ENCODE peak calls at places on chromosomes 4 and X, in ten cellular contexts. Z is bronchial epithelial cell, U is MM.1S, Y is heart left ventricle, S is IMR-90, C is lung, M is GM23338, Q is psoas muscle, E is kidney epithelial cell, D is upper lobe of right lung. J is an unnamed sample.

GRCh38 chr4:150310159-150310895 is 232.1 kb downstream of the DCLK2 start:
- DNase-seq in Z (no peak), C (no peak), E (peak), S (peak), Q (no peak), M (no peak), U (no peak), Y (no peak), D (no peak), J (no peak)

GRCh38 chr4:86032476-86033022 is 327.3 kb downstream of the MAPK10 start:
- DNase-seq in Z (peak), S (peak), C (no peak), D (no peak), M (no peak), Q (peak), E (no peak), U (no peak), Y (peak), J (no peak)

GRCh38 chrX:20149326-20149725 is 7.7 kb upstream of the EIF1AX start:
- DNase-seq in Y (no peak), Q (no peak), C (no peak), D (no peak), S (no peak), Z (no peak), M (no peak), E (no peak), U (no peak), J (no peak)

GRCh38 chr4:27006646-27007045 is 146.0 kb downstream of the STIM2 start:
- DNase-seq in C (no peak), D (no peak), Y (no peak), Q (no peak), S (no peak), E (no peak), U (no peak), M (no peak), Z (no peak), J (no peak)

GRCh38 chr4:120000591-120001296 is 65.9 kb downstream of the MAD2L1 start:
- DNase-seq in S (no peak), Z (no peak), C (no peak), E (no peak), D (no peak), Y (no peak), M (no peak), Q (no peak), U (no peak), J (no peak)

GRCh38 chr4:19844436-19844835 is 407.3 kb upstream of the SLIT2 start:
- DNase-seq in S (peak), Q (no peak), Z (no peak), E (no peak), U (no peak), C (no peak), Y (no peak), M (no peak), D (no peak), J (no peak)

GRCh38 chr4:34939073-34939472 is 1305.2 kb downstream of the ARAP2 start:
- DNase-seq in C (no peak), Q (no peak), E (no peak), S (no peak), Z (no peak), D (no peak), M (no peak), U (no peak), Y (no peak), J (no peak)

GRCh38 chr4:185534534-185534849 is 815 bp downstream of the PDLIM3 start:
- DNase-seq in Q (no peak), D (no peak), U (no peak), C (no peak), S (no peak), Y (no peak), Z (no peak), E (no peak), M (no peak), J (no peak)

GRCh38 chr4:76035146-76035545 is 724 bp downstream of the CXCL11 start:
- DNase-seq in D (no peak), U (no peak), C (no peak), E (no peak), Z (no peak), M (no peak), Y (no peak), S (no peak), Q (no peak), J (no peak)

GRCh38 chr4:7070729-7071511 is 3.1 kb upstream of the GRPEL1 start:
- DNase-seq in Z (peak), E (no peak), D (peak), M (peak), Y (peak), Q (peak), U (peak), C (peak), S (peak), J (peak)

GRCh38 chrX:53223955-53224859 is 800 bp downstream of the KDM5C start:
- DNase-seq in U (no peak), Y (no peak), S (peak), C (no peak), D (no peak), M (peak), Z (peak), E (peak), Q (peak), J (peak)

GRCh38 chr4:124997907-124998306 is 285.4 kb upstream of the ANKRD50 start:
- DNase-seq in Z (no peak), C (no peak), E (no peak), S (no peak), M (no peak), Y (no peak), D (no peak), Q (no peak), U (no peak), J (no peak)

GRCh38 chr4:113446019-113446418 is 315.5 kb downstream of the CAMK2D start:
- DNase-seq in M (no peak), Q (no peak), D (no peak), Y (no peak), C (no peak), E (no peak), S (peak), Z (peak), U (no peak), J (no peak)

GRCh38 chr4:131635191-131635590 is 1513.9 kb upstream of the PCDH10 start:
- DNase-seq in E (no peak), D (no peak), Q (no peak), Z (no peak), M (no peak), S (no peak), Y (no peak), C (no peak), U (no peak), J (no peak)

GRCh38 chrX:119757979-119758681 is at the start of gene SOWAHD:
- DNase-seq in D (peak), S (no peak), Y (no peak), U (peak), C (no peak), E (no peak), Q (peak), Z (peak), M (peak), J (peak)

GRCh38 chr4:67122029-67122428 is 423.3 kb downstream of the CENPC start:
- DNase-seq in C (no peak), E (no peak), Q (no peak), S (no peak), D (no peak), M (peak), U (peak), Y (no peak), Z (peak), J (no peak)

GRCh38 chr4:158826882-158827281 is 58.1 kb downstream of the FNIP2 start:
- DNase-seq in D (no peak), Q (no peak), U (no peak), Z (peak), E (peak), Y (no peak), S (no peak), C (peak), M (no peak), J (no peak)

GRCh38 chr4:176753049-176753448 is 39.7 kb downstream of the VEGFC start:
- DNase-seq in E (no peak), S (peak), U (no peak), Q (no peak), D (no peak), M (no peak), Z (peak), C (no peak), Y (no peak), J (no peak)

GRCh38 chrX:48496660-48497059 is 12.1 kb upstream of the PORCN start:
- DNase-seq in S (peak), D (no peak), Y (no peak), M (no peak), C (no peak), Z (no peak), E (no peak), U (no peak), Q (no peak), J (no peak)

GRCh38 chr4:117134386-117134785 is 49.0 kb upstream of the TRAM1L1 start:
- DNase-seq in Z (peak), D (no peak), E (peak), M (peak), S (peak), U (peak), Y (no peak), Q (no peak), C (no peak), J (peak)

GRCh38 chr4:121736735-121737351 is 28.1 kb downstream of the SMIM43 start:
- DNase-seq in M (peak), C (peak), Y (no peak), S (peak), D (no peak), E (no peak), Z (peak), U (peak), Q (no peak), J (peak)

GRCh38 chrX:110087485-110088356 is 84.8 kb downstream of the TMEM164 start:
- DNase-seq in E (peak), S (peak), U (no peak), C (no peak), Z (peak), Q (peak), Y (no peak), M (no peak), D (no peak), J (no peak)

GRCh38 chr4:148962539-148963290 is 520.5 kb upstream of the NR3C2 start:
- DNase-seq in D (no peak), M (no peak), S (peak), Q (no peak), Z (peak), C (no peak), U (no peak), E (no peak), Y (no peak), J (no peak)

GRCh38 chr4:62053974-62054373 is 853.8 kb downstream of the ADGRL3 start:
- DNase-seq in Z (no peak), U (no peak), S (no peak), E (no peak), Y (no peak), Q (no peak), C (no peak), D (no peak), M (no peak), J (no peak)

GRCh38 chr4:2732526-2732925 is 23.6 kb downstream of the TNIP2 start:
- DNase-seq in Y (no peak), U (no peak), Z (no peak), D (peak), C (no peak), E (no peak), M (no peak), S (no peak), Q (no peak), J (no peak)

GRCh38 chrX:108186811-108187210 is 95.2 kb downstream of the ATG4A start:
- DNase-seq in Q (no peak), M (no peak), Y (no peak), Z (peak), C (no peak), S (peak), D (no peak), U (no peak), E (peak), J (no peak)

GRCh38 chrX:147912093-147912801 is 528 bp downstream of the FMR1 start:
- DNase-seq in S (peak), M (peak), Q (peak), U (peak), Y (peak), E (no peak), C (peak), D (peak), Z (peak), J (peak)

GRCh38 chrX:130401415-130402210 is at the start of gene RBMX2:
- DNase-seq in C (peak), M (peak), U (peak), S (peak), D (peak), Z (peak), Y (peak), E (peak), Q (peak), J (peak)

GRCh38 chr4:188201851-188202250 is 62.6 kb downstream of the TRIML1 start:
- DNase-seq in Y (no peak), Z (no peak), M (no peak), S (peak), E (no peak), C (no peak), U (no peak), Q (no peak), D (no peak), J (no peak)

GRCh38 chrX:110145305-110145704 is 142.4 kb downstream of the TMEM164 start:
- DNase-seq in Z (no peak), Q (no peak), E (no peak), D (no peak), U (peak), M (no peak), C (no peak), S (no peak), Y (no peak), J (no peak)

GRCh38 chr4:3342182-3342854 is 49.5 kb downstream of the RGS12 start:
- DNase-seq in M (no peak), S (peak), D (no peak), Y (no peak), E (peak), Q (no peak), C (no peak), U (no peak), Z (peak), J (no peak)

GRCh38 chrX:45472968-45473367 is 272.3 kb upstream of the DIPK2B start:
- DNase-seq in S (peak), Q (no peak), M (no peak), Y (no peak), Z (peak), C (no peak), E (no peak), D (no peak), U (no peak), J (no peak)

GRCh38 chr4:123994917-123995316 is 598.3 kb downstream of the SPRY1 start:
- DNase-seq in M (peak), E (no peak), Y (no peak), D (no peak), Q (no peak), U (no peak), C (no peak), S (no peak), Z (no peak), J (no peak)
- TF ChIP-seq CTCF in M (peak), E (no peak), Y (no peak), D (no peak), Q (peak), U (peak), C (no peak), S (no peak), Z (peak), J (no peak)

DNA sequence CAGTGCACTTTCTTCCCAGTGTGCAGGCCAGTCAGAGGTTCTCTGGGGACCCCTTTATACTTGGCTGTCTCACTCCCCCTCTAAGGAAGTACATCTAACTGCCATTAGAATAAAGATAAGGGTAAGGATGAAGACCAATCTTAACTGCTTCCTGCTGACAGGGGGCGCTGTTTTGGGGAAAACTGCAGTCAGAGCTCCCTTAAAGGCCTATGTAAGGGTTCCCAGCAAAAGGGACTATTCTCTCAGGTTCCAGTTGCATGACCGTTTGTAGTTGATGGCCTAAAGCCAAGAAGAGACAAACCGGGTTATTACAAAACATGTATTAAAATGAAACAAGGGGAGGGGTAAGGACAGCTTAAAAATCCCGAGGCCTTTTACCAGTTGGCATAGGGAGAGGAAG is 115.6 kb upstream of the SPIN4 start:
- DNase-seq in U (no peak), C (no peak), E (no peak), Q (no peak), D (no peak), Y (no peak), S (no peak), Z (no peak), M (peak), J (no peak)
- TF ChIP-seq CTCF in U (no peak), C (no peak), E (no peak), Q (no peak), D (no peak), Y (no peak), S (no peak), Z (no peak), M (peak), J (no peak)

GRCh38 chr4:74794341-74794801 is at the start of gene BTC:
- DNase-seq in Y (no peak), C (peak), S (no peak), Z (peak), E (no peak), D (peak), Q (peak), U (peak), M (peak), J (peak)
- TF ChIP-seq CTCF in Y (peak), C (no peak), S (peak), Z (peak), E (peak), D (peak), Q (no peak), U (peak), M (peak), J (no peak)

GRCh38 chr4:118738999-118739690 is 54.0 kb downstream of the METTL14 start:
- DNase-seq in Q (no peak), C (no peak), U (no peak), Y (no peak), Z (no peak), E (no peak), M (no peak), D (no peak), S (no peak), J (no peak)

GRCh38 chr4:118741456-118741855 is 56.3 kb downstream of the METTL14 start:
- DNase-seq in M (no peak), D (no peak), U (no peak), S (peak), Q (no peak), C (no peak), Y (no peak), E (no peak), Z (no peak), J (no peak)

GRCh38 chr4:118738090-118738489 is 52.9 kb downstream of the METTL14 start:
- DNase-seq in E (no peak), Q (no peak), C (no peak), Z (no peak), D (no peak), S (no peak), M (no peak), U (no peak), Y (no peak), J (no peak)

GRCh38 chr4:118742050-118742449 is 56.9 kb downstream of the METTL14 start:
- DNase-seq in C (no peak), Q (no peak), Z (no peak), S (no peak), M (no peak), E (no peak), Y (no peak), U (no peak), D (no peak), J (no peak)

GRCh38 chr4:118740869-118741268 is 55.7 kb downstream of the METTL14 start:
- DNase-seq in Q (no peak), Y (no peak), U (peak), Z (peak), M (peak), C (no peak), S (no peak), E (no peak), D (no peak), J (no peak)
- TF ChIP-seq CTCF in Q (peak), Y (peak), U (peak), Z (no peak), M (no peak), C (peak), S (peak), E (no peak), D (peak), J (peak)

GRCh38 chr4:143085224-143085623 is 99.5 kb upstream of the USP38 start:
- DNase-seq in S (peak), M (peak), Z (peak), C (no peak), D (no peak), Q (no peak), U (no peak), Y (no peak), E (no peak), J (no peak)
- TF ChIP-seq CTCF in S (peak), M (no peak), Z (no peak), C (no peak), D (peak), Q (peak), U (peak), Y (peak), E (no peak), J (no peak)

J was measured in nephron progenitor cell.